ENCODE peak calls at places on chromosomes 13 and 19, in six cellular contexts. One of them, this sample, is unnamed.

GRCh38 chr13:112118451-112119064 is 51.6 kb downstream of the SOX1 start:
- DNase-seq in GM23248: no peak
- DNase-seq in foreskin keratinocyte: no peak
- DNase-seq in HL-60: no peak
- DNase-seq in small intestine: no peak
- DNase-seq in cardiac muscle cell: no peak
- DNase-seq in this sample: no peak

GRCh38 chr19:1019980-1020867 is 699 bp downstream of the TMEM259 start:
- DNase-seq in GM23248: no peak
- DNase-seq in foreskin keratinocyte: no peak
- DNase-seq in HL-60: peak
- DNase-seq in small intestine: peak
- DNase-seq in cardiac muscle cell: no peak
- DNase-seq in this sample: no peak

GRCh38 chr13:57740719-57741118 is 109.2 kb downstream of the PCDH17 start:
- DNase-seq in GM23248: no peak
- DNase-seq in foreskin keratinocyte: no peak
- DNase-seq in HL-60: no peak
- DNase-seq in small intestine: no peak
- DNase-seq in cardiac muscle cell: no peak
- DNase-seq in this sample: no peak

GRCh38 chr13:113970810-113971470 is 2.9 kb downstream of the C13orf46 start:
- DNase-seq in GM23248: peak
- DNase-seq in foreskin keratinocyte: peak
- DNase-seq in HL-60: no peak
- DNase-seq in small intestine: peak
- DNase-seq in cardiac muscle cell: peak
- DNase-seq in this sample: no peak

GRCh38 chr13:59166174-59166573 is 997.6 kb downstream of the DIAPH3 start:
- DNase-seq in GM23248: no peak
- DNase-seq in foreskin keratinocyte: no peak
- DNase-seq in HL-60: no peak
- DNase-seq in small intestine: no peak
- DNase-seq in cardiac muscle cell: no peak
- DNase-seq in this sample: no peak

GRCh38 chr13:85247780-85248179 is 551.4 kb downstream of the SLITRK6 start:
- DNase-seq in GM23248: no peak
- DNase-seq in foreskin keratinocyte: no peak
- DNase-seq in HL-60: no peak
- DNase-seq in small intestine: no peak
- DNase-seq in cardiac muscle cell: no peak
- DNase-seq in this sample: no peak

GRCh38 chr19:37309834-37310575 is 60.9 kb upstream of the ZNF527 start:
- DNase-seq in GM23248: no peak
- DNase-seq in foreskin keratinocyte: no peak
- DNase-seq in HL-60: peak
- DNase-seq in small intestine: peak
- DNase-seq in cardiac muscle cell: no peak
- DNase-seq in this sample: no peak

GRCh38 chr19:14700711-14701110 is 10.9 kb downstream of the ZNF333 start:
- DNase-seq in GM23248: no peak
- DNase-seq in foreskin keratinocyte: no peak
- DNase-seq in HL-60: no peak
- DNase-seq in small intestine: no peak
- DNase-seq in cardiac muscle cell: no peak
- DNase-seq in this sample: no peak

GRCh38 chr13:61751039-61751438 is 335.4 kb upstream of the PCDH20 start:
- DNase-seq in GM23248: no peak
- DNase-seq in foreskin keratinocyte: no peak
- DNase-seq in HL-60: no peak
- DNase-seq in small intestine: no peak
- DNase-seq in cardiac muscle cell: no peak
- DNase-seq in this sample: no peak

GRCh38 chr19:13094285-13094595 is 8.4 kb downstream of the LYL1 start:
- DNase-seq in GM23248: no peak
- DNase-seq in foreskin keratinocyte: no peak
- DNase-seq in HL-60: no peak
- DNase-seq in small intestine: peak
- DNase-seq in cardiac muscle cell: no peak
- DNase-seq in this sample: no peak

GRCh38 chr13:79749985-79750551 is 269.1 kb downstream of the NDFIP2 start:
- DNase-seq in GM23248: peak
- DNase-seq in foreskin keratinocyte: peak
- DNase-seq in HL-60: no peak
- DNase-seq in small intestine: peak
- DNase-seq in cardiac muscle cell: peak
- DNase-seq in this sample: no peak

GRCh38 chr19:2711175-2711936 is 8.9 kb upstream of the GNG7 start:
- DNase-seq in GM23248: peak
- DNase-seq in foreskin keratinocyte: no peak
- DNase-seq in HL-60: peak
- DNase-seq in small intestine: no peak
- DNase-seq in cardiac muscle cell: peak
- DNase-seq in this sample: no peak

GRCh38 chr19:769610-770009 is 18.7 kb downstream of the MISP start:
- DNase-seq in GM23248: no peak
- DNase-seq in foreskin keratinocyte: no peak
- DNase-seq in HL-60: no peak
- DNase-seq in small intestine: no peak
- DNase-seq in cardiac muscle cell: no peak
- DNase-seq in this sample: no peak

GRCh38 chr19:49056101-49056901 is 1.2 kb downstream of the CGB7 start:
- DNase-seq in GM23248: peak
- DNase-seq in foreskin keratinocyte: no peak
- DNase-seq in HL-60: peak
- DNase-seq in small intestine: peak
- DNase-seq in cardiac muscle cell: peak
- DNase-seq in this sample: peak

GRCh38 chr19:972281-972680 is 11.9 kb upstream of the WDR18 start:
- DNase-seq in GM23248: no peak
- DNase-seq in foreskin keratinocyte: no peak
- DNase-seq in HL-60: no peak
- DNase-seq in small intestine: no peak
- DNase-seq in cardiac muscle cell: no peak
- DNase-seq in this sample: no peak

GRCh38 chr13:34805347-34805746 is 136.7 kb upstream of the NBEA start:
- DNase-seq in GM23248: no peak
- DNase-seq in foreskin keratinocyte: no peak
- DNase-seq in HL-60: no peak
- DNase-seq in small intestine: no peak
- DNase-seq in cardiac muscle cell: no peak
- DNase-seq in this sample: no peak

GRCh38 chr19:51055866-51056265 is 9.0 kb downstream of the KLK13 start:
- DNase-seq in GM23248: peak
- DNase-seq in foreskin keratinocyte: peak
- DNase-seq in HL-60: no peak
- DNase-seq in small intestine: no peak
- DNase-seq in cardiac muscle cell: no peak
- DNase-seq in this sample: no peak

GRCh38 chr13:92460479-92460878 is 766.1 kb upstream of the GPC6 start:
- DNase-seq in GM23248: no peak
- DNase-seq in foreskin keratinocyte: no peak
- DNase-seq in HL-60: no peak
- DNase-seq in small intestine: peak
- DNase-seq in cardiac muscle cell: peak
- DNase-seq in this sample: no peak

GRCh38 chr19:42850981-42851717 is 28.4 kb downstream of the PSG1 start:
- DNase-seq in GM23248: peak
- DNase-seq in foreskin keratinocyte: peak
- DNase-seq in HL-60: no peak
- DNase-seq in small intestine: no peak
- DNase-seq in cardiac muscle cell: peak
- DNase-seq in this sample: no peak

GRCh38 chr13:98279473-98280175 is 102.6 kb upstream of the RNF113B start:
- DNase-seq in GM23248: no peak
- DNase-seq in foreskin keratinocyte: no peak
- DNase-seq in HL-60: peak
- DNase-seq in small intestine: no peak
- DNase-seq in cardiac muscle cell: no peak
- DNase-seq in this sample: no peak

GRCh38 chr19:20238025-20238623 is 71.1 kb downstream of the ZNF486 start:
- DNase-seq in GM23248: peak
- DNase-seq in foreskin keratinocyte: peak
- DNase-seq in HL-60: no peak
- DNase-seq in small intestine: peak
- DNase-seq in cardiac muscle cell: peak
- DNase-seq in this sample: peak

GRCh38 chr19:45428385-45429231 is 4.9 kb upstream of the ERCC1 start:
- DNase-seq in GM23248: peak
- DNase-seq in foreskin keratinocyte: no peak
- DNase-seq in HL-60: no peak
- DNase-seq in small intestine: no peak
- DNase-seq in cardiac muscle cell: peak
- DNase-seq in this sample: no peak
- H3K27ac ChIP-seq in GM23248: peak
- H3K27ac ChIP-seq in foreskin keratinocyte: peak
- H3K27ac ChIP-seq in HL-60: no peak
- H3K27ac ChIP-seq in small intestine: peak
- H3K27ac ChIP-seq in cardiac muscle cell: peak
- H3K27ac ChIP-seq in this sample: no peak

GRCh38 chr19:16340092-16340491 is 15.5 kb downstream of the KLF2 start:
- DNase-seq in GM23248: no peak
- DNase-seq in foreskin keratinocyte: no peak
- DNase-seq in HL-60: no peak
- DNase-seq in small intestine: no peak
- DNase-seq in cardiac muscle cell: no peak
- DNase-seq in this sample: no peak

GRCh38 chr19:16339361-16339725 is 14.7 kb downstream of the KLF2 start:
- DNase-seq in GM23248: no peak
- DNase-seq in foreskin keratinocyte: no peak
- DNase-seq in HL-60: no peak
- DNase-seq in small intestine: no peak
- DNase-seq in cardiac muscle cell: no peak
- DNase-seq in this sample: no peak

GRCh38 chr19:16336571-16336970 is 11.9 kb downstream of the KLF2 start:
- DNase-seq in GM23248: peak
- DNase-seq in foreskin keratinocyte: no peak
- DNase-seq in HL-60: no peak
- DNase-seq in small intestine: no peak
- DNase-seq in cardiac muscle cell: peak
- DNase-seq in this sample: no peak

GRCh38 chr19:16338470-16339360 is 14.1 kb downstream of the KLF2 start:
- DNase-seq in GM23248: peak
- DNase-seq in foreskin keratinocyte: peak
- DNase-seq in HL-60: peak
- DNase-seq in small intestine: no peak
- DNase-seq in cardiac muscle cell: peak
- DNase-seq in this sample: no peak

DNA sequence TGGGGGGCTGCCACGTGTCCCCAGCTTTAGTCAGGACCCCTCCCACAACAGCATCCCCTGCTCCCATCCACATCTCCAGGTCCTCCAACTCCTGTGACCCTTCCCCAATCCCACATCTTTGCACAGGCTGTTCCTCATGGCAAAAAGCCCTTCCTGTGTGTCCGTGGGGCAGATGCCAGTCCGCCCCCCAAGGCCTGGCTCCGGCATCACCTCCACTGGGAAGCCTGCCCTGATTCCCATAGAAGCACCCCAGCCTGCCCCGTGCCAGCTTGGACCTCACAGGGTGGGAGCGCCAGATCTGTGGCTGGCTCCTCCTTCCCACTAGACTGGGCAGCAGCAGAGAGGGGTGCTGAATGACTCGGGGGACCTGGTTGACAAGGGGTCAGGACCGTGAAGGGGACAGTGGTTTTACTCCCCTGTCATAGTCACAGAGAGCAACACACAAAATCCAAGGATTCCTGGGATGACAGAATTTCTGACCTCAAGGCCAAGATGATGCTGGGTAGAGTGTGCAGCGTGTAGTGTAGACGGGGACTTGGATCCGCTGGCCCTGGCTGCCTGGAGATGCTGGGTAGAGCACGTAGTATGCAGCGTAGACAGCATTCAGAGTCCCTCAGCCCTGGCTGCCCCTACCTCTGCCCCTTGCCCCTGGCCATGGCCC is 13.3 kb downstream of the KLF2 start:
- DNase-seq in GM23248: peak
- DNase-seq in foreskin keratinocyte: no peak
- DNase-seq in HL-60: no peak
- DNase-seq in small intestine: no peak
- DNase-seq in cardiac muscle cell: no peak
- DNase-seq in this sample: no peak
- H3K27ac ChIP-seq in GM23248: peak
- H3K27ac ChIP-seq in foreskin keratinocyte: no peak
- H3K27ac ChIP-seq in HL-60: no peak
- H3K27ac ChIP-seq in small intestine: no peak
- H3K27ac ChIP-seq in cardiac muscle cell: no peak
- H3K27ac ChIP-seq in this sample: no peak

DNA sequence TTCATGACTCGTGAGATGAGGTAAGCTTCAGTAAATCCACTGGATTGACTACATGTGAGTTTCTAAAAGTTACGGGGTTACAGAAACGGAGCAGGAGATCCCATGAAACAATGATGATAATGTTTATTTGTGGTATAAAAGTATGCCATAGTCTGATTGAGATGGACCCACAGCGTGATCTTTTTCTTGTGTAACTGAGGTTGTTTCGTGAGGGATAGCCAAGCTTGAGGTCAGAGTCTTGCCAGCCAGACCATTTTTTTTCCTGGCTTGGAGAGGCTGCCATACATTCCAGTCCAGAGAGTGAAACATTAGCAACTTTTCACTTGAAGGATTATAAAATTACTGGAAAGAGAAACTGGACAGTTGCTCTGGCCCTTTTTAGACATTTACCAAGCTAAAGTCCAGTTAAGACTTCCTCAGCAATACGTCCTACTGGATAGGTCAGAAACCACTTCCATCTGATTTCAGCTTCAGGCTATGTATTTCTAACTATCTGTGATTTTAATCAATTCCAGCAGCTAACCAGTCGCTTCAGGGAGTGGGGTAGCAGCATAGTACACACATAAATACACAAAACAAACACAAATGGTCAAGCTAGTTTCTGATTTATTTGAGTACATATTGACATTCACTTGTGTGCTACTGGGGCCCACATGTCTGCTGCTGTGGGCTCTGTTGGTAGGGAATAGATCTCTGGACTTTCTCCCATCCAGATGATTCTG is 194.6 kb downstream of the POSTN start:
- DNase-seq in GM23248: peak
- DNase-seq in foreskin keratinocyte: no peak
- DNase-seq in HL-60: no peak
- DNase-seq in small intestine: no peak
- DNase-seq in cardiac muscle cell: peak
- DNase-seq in this sample: no peak
- H3K27ac ChIP-seq in GM23248: peak
- H3K27ac ChIP-seq in foreskin keratinocyte: no peak
- H3K27ac ChIP-seq in HL-60: no peak
- H3K27ac ChIP-seq in small intestine: no peak
- H3K27ac ChIP-seq in cardiac muscle cell: no peak
- H3K27ac ChIP-seq in this sample: no peak

DNA sequence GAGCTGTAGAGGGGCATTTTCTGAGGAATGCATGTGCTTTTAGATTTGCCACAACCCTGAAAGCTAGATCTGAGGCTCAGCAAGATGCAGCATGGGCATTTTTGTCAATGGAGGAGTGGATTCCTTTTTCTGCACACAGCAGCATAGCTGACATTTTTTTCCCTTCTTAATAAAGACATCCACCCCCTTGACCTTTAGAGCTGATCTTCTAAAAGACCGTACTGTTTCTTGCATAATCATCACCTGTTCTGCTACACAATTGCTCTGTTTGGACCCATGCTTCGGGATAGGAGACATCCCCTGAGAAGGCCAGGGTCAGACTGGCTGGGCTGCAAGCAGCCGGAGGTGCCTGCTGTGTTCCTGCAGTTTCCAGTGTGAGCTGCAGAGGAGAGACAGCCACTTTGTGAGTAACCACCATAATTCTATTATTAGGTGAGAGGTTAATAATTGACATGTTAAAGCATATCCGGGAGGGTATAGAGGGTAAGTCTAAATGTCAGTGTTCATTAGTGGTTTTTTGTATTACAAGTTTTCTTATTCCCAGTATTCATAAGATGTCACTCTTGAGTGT is 108.5 kb upstream of the C1QTNF9B start:
- DNase-seq in GM23248: no peak
- DNase-seq in foreskin keratinocyte: no peak
- DNase-seq in HL-60: no peak
- DNase-seq in small intestine: peak
- DNase-seq in cardiac muscle cell: no peak
- DNase-seq in this sample: no peak
- H3K27ac ChIP-seq in GM23248: no peak
- H3K27ac ChIP-seq in foreskin keratinocyte: no peak
- H3K27ac ChIP-seq in HL-60: no peak
- H3K27ac ChIP-seq in small intestine: no peak
- H3K27ac ChIP-seq in cardiac muscle cell: no peak
- H3K27ac ChIP-seq in this sample: peak